ENCODE peak calls at places on chromosomes 1 and 21, in four cellular contexts. H, N, O and F are unnamed samples.

GRCh38 chr1:105894006-105894405 is 1162.5 kb upstream of the PRMT6 start:
- DNase-seq in N (no peak), O (peak), H (no peak), F (no peak)

GRCh38 chr1:214349008-214349407 is 68.0 kb downstream of the SMYD2 start:
- DNase-seq in H (no peak), N (no peak), O (no peak), F (no peak)

GRCh38 chr1:156522443-156522970 is 21.9 kb upstream of the MEF2D start:
- DNase-seq in N (no peak), O (no peak), H (no peak), F (no peak)

GRCh38 chr1:5551274-5551966 is 440.8 kb downstream of the NPHP4 start:
- DNase-seq in O (peak), N (no peak), H (no peak), F (no peak)

GRCh38 chr1:185869590-185869989 is 135.4 kb downstream of the HMCN1 start:
- DNase-seq in N (no peak), O (no peak), H (no peak), F (no peak)

GRCh38 chr1:218336353-218336752 is 8.8 kb upstream of the TGFB2 start:
- DNase-seq in O (peak), H (no peak), N (no peak), F (no peak)

GRCh38 chr1:216250861-216251260 is 172.4 kb downstream of the USH2A start:
- DNase-seq in N (no peak), H (no peak), O (no peak), F (no peak)

GRCh38 chr21:17829472-17829871 is 10.3 kb upstream of the C21orf91 start:
- DNase-seq in N (no peak), O (peak), H (no peak), F (no peak)

GRCh38 chr1:235875236-235875635 is 8.5 kb upstream of the LYST start:
- DNase-seq in H (no peak), N (no peak), O (no peak), F (no peak)

GRCh38 chr1:244083544-244083943 is 32.5 kb downstream of the ZBTB18 start:
- DNase-seq in N (no peak), O (no peak), H (no peak), F (no peak)

GRCh38 chr1:244082969-244083368 is 31.9 kb downstream of the ZBTB18 start:
- DNase-seq in O (no peak), H (no peak), N (no peak), F (no peak)

GRCh38 chr1:244087021-244087560 is 36.0 kb downstream of the ZBTB18 start:
- DNase-seq in O (no peak), N (no peak), H (no peak), F (no peak)

GRCh38 chr1:244087611-244088010 is 36.5 kb downstream of the ZBTB18 start:
- DNase-seq in O (no peak), H (no peak), N (no peak), F (no peak)

DNA sequence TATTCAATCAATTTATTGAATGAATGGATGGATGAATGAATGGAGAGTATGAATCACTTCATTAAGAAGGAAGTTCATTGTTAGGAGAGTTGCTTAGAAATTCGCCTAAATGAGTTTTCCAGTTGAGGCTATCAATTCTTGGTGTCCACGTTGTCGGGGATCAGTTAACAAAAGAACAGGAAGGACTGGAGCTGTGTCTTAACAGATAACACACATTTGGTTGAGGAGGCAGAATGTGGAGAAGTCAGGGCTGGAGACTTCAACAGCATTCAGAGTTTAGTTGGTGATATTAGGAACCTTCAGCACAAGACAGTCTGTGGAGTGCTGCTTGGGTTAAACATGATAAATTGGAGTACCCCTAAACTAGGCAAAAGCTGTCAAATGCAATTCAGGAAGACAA is 33.7 kb downstream of the ZBTB18 start:
- DNase-seq in N (no peak), H (no peak), O (no peak), F (no peak)
- TF ChIP-seq CTCF in N (no peak), H (no peak), O (no peak), F (no peak)

DNA sequence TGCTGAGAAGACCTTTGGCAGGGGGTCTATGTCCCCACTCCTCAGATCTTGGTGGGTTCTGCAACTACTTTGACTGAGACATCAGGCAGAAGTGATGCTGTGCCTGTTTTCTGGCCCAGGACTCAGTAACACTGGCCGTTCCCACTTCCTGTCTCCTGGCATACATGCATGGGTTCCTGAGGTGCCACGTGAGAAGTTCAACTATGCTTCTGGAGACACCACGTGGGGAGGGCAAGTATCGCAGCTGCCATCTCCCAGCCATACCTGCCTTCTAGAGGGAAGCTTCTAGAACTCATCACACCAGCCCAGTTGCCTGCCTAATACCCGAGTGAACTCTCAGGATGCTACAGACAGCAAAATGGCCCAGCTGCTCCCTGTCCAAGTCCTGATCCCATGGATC is 65.8 kb downstream of the TRABD2B start:
- DNase-seq in O (peak), N (no peak), H (no peak), F (no peak)
- TF ChIP-seq CTCF in O (peak), N (peak), H (no peak), F (peak)

DNA sequence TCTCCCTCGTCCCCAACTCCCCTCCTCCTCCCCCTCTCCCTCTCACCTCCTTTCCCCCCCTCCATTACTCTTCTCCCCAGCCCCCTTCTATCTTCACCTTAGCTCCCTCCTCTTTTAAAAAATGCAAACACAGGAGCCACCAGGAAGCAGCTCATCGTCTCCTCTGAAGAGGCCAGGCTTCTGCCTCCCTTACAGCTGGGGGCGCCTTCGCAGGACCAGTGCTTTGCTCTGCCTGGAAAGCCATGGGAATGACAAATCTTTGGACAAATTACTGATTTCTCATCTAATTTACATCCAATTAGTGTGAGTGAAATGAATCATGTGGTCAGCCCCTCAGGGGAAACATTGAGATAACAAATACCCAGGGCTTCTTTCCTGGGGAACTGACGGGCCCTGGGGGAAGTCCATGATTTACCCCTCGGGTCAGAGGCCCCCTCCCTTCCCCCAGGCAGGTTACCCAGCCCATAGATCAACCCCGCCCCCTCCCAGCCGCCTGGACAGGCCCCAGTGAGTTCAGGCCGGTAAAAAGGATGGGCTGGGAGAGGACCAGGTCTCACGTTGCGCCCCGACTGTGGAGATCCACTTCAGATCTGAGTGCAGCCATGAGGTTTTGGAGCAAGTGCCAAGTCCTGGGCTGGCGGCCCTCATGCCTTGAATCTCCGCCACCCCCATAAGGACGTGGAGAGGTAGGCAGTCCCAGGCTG is 300.9 kb downstream of the RRAGC start:
- DNase-seq in H (peak), N (no peak), O (no peak), F (no peak)
- TF ChIP-seq CTCF in H (no peak), N (no peak), O (no peak), F (no peak)

GRCh38 chr1:117537291-117537920 is 68.4 kb upstream of the TENT5C start:
- DNase-seq in N (peak), H (no peak), O (peak), F (no peak)
- TF ChIP-seq CTCF in N (no peak), H (no peak), O (peak), F (peak)